ENCODE peak calls at places on chromosomes 1 and 21, in four cellular contexts. O is NCI-H82, S is NCI-H1092, I is dorsolateral prefrontal cortex. R is an unnamed sample.

GRCh38 chr1:182603646-182604127 is 502 bp downstream of the RGS16 start:
- DNase-seq in O (peak; percentile 80), S (no peak), I (no peak), R (no peak)

GRCh38 chr1:192491804-192492554 is 83.6 kb upstream of the RGS1 start:
- DNase-seq in O (peak; percentile 20), S (no peak), I (no peak), R (no peak)

GRCh38 chr1:187474266-187474665 is 645.5 kb downstream of the PLA2G4A start:
- DNase-seq in O (peak; percentile 52), S (peak; percentile 47), I (no peak), R (no peak)

GRCh38 chr1:54331843-54332688 is 74.1 kb downstream of the SSBP3 start:
- DNase-seq in O (peak; percentile 90), S (no peak), I (no peak), R (no peak)

GRCh38 chr1:200409203-200409760 is 554 bp downstream of the ZNF281 start:
- DNase-seq in O (peak; percentile 63), S (no peak), I (no peak), R (peak; percentile 13)

GRCh38 chr1:226128487-226129075 is 58.0 kb downstream of the ACBD3 start:
- DNase-seq in O (no peak), S (no peak), I (no peak), R (no peak)

GRCh38 chr1:6472391-6472790 is 6.4 kb upstream of the TNFRSF25 start:
- DNase-seq in O (no peak), S (no peak), I (no peak), R (no peak)

GRCh38 chr1:223654083-223654482 is 11.4 kb downstream of the CAPN8 start:
- DNase-seq in O (no peak), S (no peak), I (no peak), R (no peak)

GRCh38 chr1:50750021-50750619 is 209.9 kb downstream of the FAF1 start:
- DNase-seq in O (peak; percentile 41), S (no peak), I (no peak), R (no peak)

GRCh38 chr21:42016364-42016985 is 6.3 kb upstream of the ZBTB21 start:
- DNase-seq in O (no peak), S (no peak), I (no peak), R (no peak)

GRCh38 chr21:43362306-43362927 is 64.5 kb downstream of the SIK1 start:
- DNase-seq in O (peak; percentile 88), S (peak; percentile 84), I (peak; percentile 60), R (peak; percentile 63)

GRCh38 chr1:219661464-219662092 is 48.7 kb upstream of the ZC3H11B start:
- DNase-seq in O (no peak), S (no peak), I (no peak), R (no peak)

GRCh38 chr1:67144696-67145095 is 9.9 kb upstream of the C1orf141 start:
- DNase-seq in O (no peak), S (no peak), I (no peak), R (no peak)

GRCh38 chr21:29074007-29074376 is 544 bp upstream of the CCT8 start:
- DNase-seq in O (no peak), S (peak; percentile 65), I (no peak), R (no peak)

GRCh38 chr1:32925360-32926142 is 24.4 kb upstream of the TMEM54 start:
- DNase-seq in O (peak; percentile 96), S (peak; percentile 33), I (no peak), R (no peak)

GRCh38 chr1:3731951-3732746 is 20.1 kb upstream of the CCDC27 start:
- DNase-seq in O (no peak), S (no peak), I (no peak), R (no peak)

GRCh38 chr1:30701266-30701650 is 22.1 kb downstream of the MATN1 start:
- DNase-seq in O (no peak), S (no peak), I (no peak), R (no peak)

GRCh38 chr21:43311303-43311817 is 115.6 kb downstream of the SIK1 start:
- DNase-seq in O (peak; percentile 20), S (peak; percentile 22), I (no peak), R (no peak)

GRCh38 chr1:25568090-25568833 is 24.9 kb downstream of the LDLRAP1 start:
- DNase-seq in O (peak; percentile 37), S (no peak), I (no peak), R (no peak)

GRCh38 chr21:42153746-42154145 is 65.2 kb upstream of the ABCG1 start:
- DNase-seq in O (no peak), S (no peak), I (no peak), R (no peak)

GRCh38 chr1:198212675-198213074 is 55.9 kb downstream of the NEK7 start:
- DNase-seq in O (no peak), S (no peak), I (no peak), R (no peak)

R was measured in activated T-helper 1 cell treated with Interleukin-2 at 50 U/mL for 16 hours.